ENCODE peak calls at places on chromosomes 3 and 15, in six cellular contexts. H, R, X, D, S and J are unnamed samples. For H3K36me3, the result is how much of the 10 kb centered on the place peaks cover.

GRCh38 chr3:39183231-39184080 is 8.9 kb downstream of the XIRP1 start:
- DNase-seq in H (no peak), R (no peak), X (no peak), D (no peak), S (no peak), J (no peak)

GRCh38 chr15:49255966-49256759 is 86.1 kb downstream of the GALK2 start:
- DNase-seq in H (no peak), R (no peak), X (no peak), D (no peak), S (no peak), J (no peak)

GRCh38 chr3:119258915-119259314 is 18.2 kb upstream of the B4GALT4 start:
- DNase-seq in H (no peak), R (no peak), X (no peak), D (no peak), S (no peak), J (no peak)

GRCh38 chr3:111572061-111572460 is 23.1 kb downstream of the ZBED2 start:
- DNase-seq in H (no peak), R (no peak), X (no peak), D (no peak), S (no peak), J (no peak)

GRCh38 chr3:74789111-74789510 is 174.7 kb upstream of the CNTN3 start:
- DNase-seq in H (no peak), R (no peak), X (no peak), D (no peak), S (no peak), J (peak)

GRCh38 chr3:126136428-126137220 is 43.8 kb downstream of the ALDH1L1 start:
- DNase-seq in H (no peak), R (no peak), X (no peak), D (peak), S (no peak), J (no peak)

GRCh38 chr15:74642328-74642723 is 26.7 kb downstream of the CLK3 start:
- DNase-seq in H (no peak), R (no peak), X (no peak), D (no peak), S (peak), J (no peak)

GRCh38 chr15:59199775-59200465 is 6.7 kb upstream of the LDHAL6B start:
- DNase-seq in H (no peak), R (no peak), X (peak), D (no peak), S (no peak), J (peak)

GRCh38 chr3:18135083-18135814 is 289.9 kb downstream of the SATB1 start:
- DNase-seq in H (no peak), R (no peak), X (no peak), D (no peak), S (no peak), J (no peak)

GRCh38 chr3:50749822-50750221 is 75.1 kb downstream of the DOCK3 start:
- DNase-seq in H (no peak), R (no peak), X (no peak), D (no peak), S (no peak), J (no peak)

GRCh38 chr3:41338276-41338675 is 139.0 kb downstream of the CTNNB1 start:
- DNase-seq in H (no peak), R (no peak), X (no peak), D (no peak), S (no peak), J (no peak)

GRCh38 chr3:157174265-157174615 is 14.3 kb upstream of the CCNL1 start:
- DNase-seq in H (peak), R (no peak), X (no peak), D (peak), S (peak), J (no peak)

GRCh38 chr3:7657214-7658112 is 796.5 kb downstream of the GRM7 start:
- DNase-seq in H (no peak), R (no peak), X (no peak), D (no peak), S (no peak), J (no peak)

GRCh38 chr15:49045691-49046112 is 544 bp downstream of the SECISBP2L start:
- DNase-seq in H (peak), R (no peak), X (no peak), D (no peak), S (peak), J (peak)

GRCh38 chr15:74573987-74574386 is 33.0 kb downstream of the ARID3B start:
- DNase-seq in H (no peak), R (no peak), X (no peak), D (no peak), S (no peak), J (no peak)

GRCh38 chr3:56547486-56547885 is 9.5 kb upstream of the CCDC66 start:
- DNase-seq in H (no peak), R (no peak), X (no peak), D (no peak), S (no peak), J (no peak)

GRCh38 chr15:57272770-57273357 is 103.4 kb upstream of the CGNL1 start:
- DNase-seq in H (no peak), R (no peak), X (no peak), D (no peak), S (no peak), J (no peak)

GRCh38 chr3:54622688-54623087 is 305.2 kb downstream of the LRTM1 start:
- DNase-seq in H (no peak), R (no peak), X (no peak), D (no peak), S (no peak), J (no peak)

GRCh38 chr3:149572796-149573414 is 84.9 kb downstream of the WWTR1 start:
- DNase-seq in H (no peak), R (no peak), X (no peak), D (no peak), S (no peak), J (no peak)

GRCh38 chr3:184577546-184577945 is 16.0 kb downstream of the EPHB3 start:
- DNase-seq in H (no peak), R (no peak), X (no peak), D (no peak), S (no peak), J (no peak)

GRCh38 chr15:69666921-69667811 is 214.5 kb downstream of the RPLP1 start:
- DNase-seq in H (no peak), R (no peak), X (no peak), D (no peak), S (no peak), J (no peak)

GRCh38 chr15:101296418-101297405 is 1.7 kb upstream of the SNRPA1 start:
- DNase-seq in H (no peak), R (no peak), X (no peak), D (no peak), S (no peak), J (no peak)

GRCh38 chr15:59292393-59292792 is 80.3 kb downstream of the MYO1E start:
- DNase-seq in H (no peak), R (peak), X (no peak), D (no peak), S (no peak), J (no peak)

GRCh38 chr15:84653910-84654688 is at the start of gene WDR73:
- DNase-seq in H (peak), R (peak), X (peak), D (peak), S (peak), J (peak)
- H3K36me3 ChIP-seq in H (under half), R (under half), X (under half), D (under half), S (under half), J (under half)

DNA sequence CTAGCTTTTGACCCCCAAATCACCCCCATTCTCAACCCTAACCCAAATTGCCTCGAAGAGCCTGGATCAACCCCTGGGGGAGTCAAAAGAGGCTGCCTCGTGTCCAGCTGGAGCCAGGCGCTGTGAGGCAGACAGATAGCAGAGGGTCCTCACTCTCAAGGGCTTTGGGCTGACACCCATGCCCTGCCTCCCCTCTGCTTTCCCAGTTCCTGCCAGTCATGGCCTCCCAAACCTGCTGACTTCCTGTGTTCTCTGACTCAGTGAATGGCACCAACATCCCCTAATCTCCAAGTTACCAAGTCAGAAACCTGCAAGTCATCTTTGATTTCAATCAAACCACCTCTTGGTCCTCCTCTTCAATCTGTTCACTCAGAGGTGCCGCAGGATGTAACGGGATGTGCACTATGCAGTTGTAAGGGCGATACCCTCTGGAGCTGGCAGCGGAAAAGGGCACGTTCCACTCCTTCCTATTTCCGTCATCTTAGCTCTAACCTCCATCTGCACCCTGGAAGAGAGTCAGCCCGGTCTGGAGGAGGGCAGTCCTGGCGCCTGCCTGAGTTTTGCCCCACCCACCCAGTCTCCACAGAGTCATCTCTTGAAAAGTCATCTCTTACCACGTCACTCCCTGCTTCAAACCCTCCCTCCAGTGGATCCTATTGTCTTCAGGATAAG is 52.4 kb upstream of the FAM174B start:
- DNase-seq in H (no peak), R (no peak), X (no peak), D (no peak), S (no peak), J (no peak)
- H3K4me3 ChIP-seq in H (no peak), R (no peak), X (no peak), D (no peak), S (no peak), J (no peak)

GRCh38 chr3:44659434-44659833 is 10.9 kb downstream of the ZNF35 start:
- DNase-seq in H (no peak), R (no peak), X (no peak), D (no peak), S (no peak), J (no peak)
- H3K36me3 ChIP-seq in H (under half), R (under half), X (under half), D (half or more), S (under half), J (under half)

GRCh38 chr15:61661791-61662190 is 398.5 kb downstream of the VPS13C start:
- DNase-seq in H (no peak), R (no peak), X (no peak), D (no peak), S (no peak), J (no peak)

GRCh38 chr15:61659571-61660190 is 400.6 kb downstream of the VPS13C start:
- DNase-seq in H (no peak), R (no peak), X (no peak), D (no peak), S (no peak), J (no peak)

GRCh38 chr15:61656391-61656790 is 403.9 kb downstream of the VPS13C start:
- DNase-seq in H (no peak), R (no peak), X (no peak), D (no peak), S (no peak), J (no peak)

GRCh38 chr15:61657461-61657860 is 402.8 kb downstream of the VPS13C start:
- DNase-seq in H (no peak), R (no peak), X (no peak), D (no peak), S (no peak), J (no peak)

GRCh38 chr15:61660579-61660978 is 399.7 kb downstream of the VPS13C start:
- DNase-seq in H (no peak), R (no peak), X (no peak), D (no peak), S (no peak), J (no peak)
- H3K4me3 ChIP-seq in H (no peak), R (no peak), X (no peak), D (no peak), S (no peak), J (no peak)

DNA sequence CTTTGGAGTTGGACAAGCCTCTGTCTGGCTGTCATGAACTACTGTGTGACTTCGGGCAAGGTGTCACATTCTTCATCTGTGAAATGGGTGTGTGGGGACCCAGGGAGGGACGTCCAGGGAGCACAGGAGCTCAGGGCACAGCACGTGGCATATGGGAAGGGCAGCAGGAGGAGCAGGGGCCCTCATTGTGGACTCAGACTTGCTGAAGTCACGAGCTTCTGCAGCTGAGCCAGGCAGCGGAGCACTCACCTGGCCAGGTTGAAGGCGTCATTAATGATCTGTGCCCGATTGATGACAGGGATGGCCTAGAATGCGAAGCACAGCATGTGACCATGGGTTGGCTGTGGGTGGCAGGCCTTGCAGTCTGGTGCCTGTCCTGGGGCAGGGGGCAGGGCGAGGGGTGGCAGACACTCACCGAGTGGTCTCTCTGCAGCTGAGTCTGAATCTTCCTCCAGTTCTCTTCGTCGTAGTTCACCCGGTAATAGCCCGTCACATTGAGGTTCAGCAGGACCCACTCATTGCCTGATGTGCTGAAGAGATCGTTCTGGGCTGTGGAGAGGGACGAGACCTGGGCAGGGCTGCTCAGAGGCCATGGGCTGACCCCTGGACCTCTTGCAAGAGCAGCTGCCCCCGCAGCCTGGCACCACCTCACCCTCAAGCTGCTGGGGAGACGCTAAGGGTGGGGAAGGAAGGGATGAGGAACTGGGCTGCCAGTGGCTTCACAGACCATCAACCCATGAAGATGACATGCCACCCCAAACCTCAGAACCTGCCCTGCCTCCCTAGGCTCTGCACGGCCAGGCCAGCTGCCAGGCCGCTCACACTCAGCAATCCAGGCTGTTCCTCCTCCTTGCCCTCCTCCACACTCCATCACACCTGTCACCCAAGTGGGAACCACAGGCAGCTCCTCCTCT is 15.4 kb downstream of the ANPEP start:
- DNase-seq in H (no peak), R (no peak), X (no peak), D (no peak), S (peak), J (no peak)
- H3K36me3 ChIP-seq in H (under half), R (under half), X (under half), D (under half), S (under half), J (under half)

GRCh38 chr3:12005951-12006625 is 1.9 kb downstream of the SYN2 start:
- DNase-seq in H (no peak), R (no peak), X (no peak), D (no peak), S (no peak), J (no peak)

GRCh38 chr3:12002912-12003311 is 1.3 kb upstream of the SYN2 start:
- DNase-seq in H (no peak), R (no peak), X (no peak), D (no peak), S (no peak), J (no peak)

GRCh38 chr3:12004741-12005513 is 739 bp downstream of the SYN2 start:
- DNase-seq in H (peak), R (no peak), X (no peak), D (no peak), S (no peak), J (no peak)
- H3K4me3 ChIP-seq in H (peak), R (peak), X (peak), D (peak), S (peak), J (no peak)

GRCh38 chr15:90463381-90463780 is 66.3 kb upstream of the CRTC3 start:
- DNase-seq in H (no peak), R (no peak), X (peak), D (no peak), S (no peak), J (peak)
- H3K36me3 ChIP-seq in H (under half), R (under half), X (under half), D (half or more), S (under half), J (under half)

DNA sequence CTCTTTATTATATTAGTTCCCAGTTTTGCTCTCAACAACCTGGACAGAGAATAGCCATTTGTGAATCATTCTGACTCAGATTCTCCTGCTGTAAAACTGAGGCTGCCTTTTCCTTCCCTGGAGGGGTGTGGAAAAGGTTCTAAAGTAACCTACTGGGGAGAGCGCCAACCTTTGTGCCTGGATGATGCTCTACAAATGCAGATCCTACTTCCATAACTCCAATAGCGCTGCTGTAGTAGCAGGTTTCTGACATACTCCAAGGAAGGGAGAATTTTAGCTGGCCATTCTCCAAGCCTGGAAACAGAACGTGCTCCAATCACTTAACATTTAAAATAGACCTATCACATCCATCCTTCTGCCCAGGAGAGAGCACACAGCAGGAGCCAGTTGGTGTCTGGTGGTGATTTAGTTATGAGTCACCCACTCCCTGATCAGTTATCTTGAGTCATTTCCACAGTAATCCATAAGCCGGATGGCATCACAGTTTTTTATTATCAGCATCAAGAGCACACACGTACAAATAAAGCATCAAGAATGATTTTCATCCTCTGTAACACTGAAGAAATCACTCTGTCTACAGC is 38.3 kb downstream of the MYH15 start:
- DNase-seq in H (peak), R (no peak), X (peak), D (no peak), S (peak), J (no peak)
- H3K4me3 ChIP-seq in H (peak), R (no peak), X (peak), D (no peak), S (no peak), J (no peak)

GRCh38 chr3:123750209-123750608 is 133.9 kb downstream of the MYLK start:
- DNase-seq in H (no peak), R (no peak), X (no peak), D (no peak), S (no peak), J (no peak)
- H3K36me3 ChIP-seq in H (under half), R (under half), X (under half), D (under half), S (under half), J (under half)

DNA sequence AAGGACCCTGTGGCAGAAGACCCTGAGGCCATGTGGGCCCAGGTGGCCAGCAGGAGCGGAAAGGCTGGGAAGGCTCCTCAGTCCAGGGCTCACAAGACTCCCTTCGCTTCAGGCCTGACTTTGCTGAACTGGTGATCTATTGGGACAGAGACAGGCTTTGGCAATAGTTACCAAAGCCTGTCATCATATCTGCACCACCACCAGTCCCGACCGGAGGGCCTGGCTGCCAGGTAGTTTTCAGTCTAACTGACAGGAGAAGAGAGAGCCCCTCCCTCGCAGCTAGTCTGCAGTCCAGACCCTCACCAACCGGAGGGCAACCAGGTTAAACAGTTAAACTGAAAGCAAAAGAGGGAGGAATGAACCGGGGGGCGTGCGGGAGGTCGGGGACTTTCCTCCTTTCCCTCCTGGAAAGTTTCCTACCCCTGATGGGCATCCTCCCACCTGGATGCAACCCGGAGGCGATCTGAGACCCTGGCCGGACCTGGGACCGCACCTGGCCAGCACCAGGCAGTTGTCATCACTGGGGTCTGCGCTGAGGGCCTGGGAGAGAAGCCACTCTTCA is 521 bp downstream of the RAB27A start:
- DNase-seq in H (peak), R (peak), X (no peak), D (peak), S (peak), J (no peak)
- H3K4me3 ChIP-seq in H (peak), R (peak), X (peak), D (peak), S (peak), J (peak)